ENCODE peak calls at places on chromosomes 3 and 15, in five cellular contexts. S is lower lobe of right lung, L is Peyer's patch, R is astrocyte, P is kidney. M is an unnamed sample. For H3K4me1, the result is how much of the 10 kb centered on the place peaks cover.

GRCh38 chr3:129664040-129664646 is 57.7 kb upstream of the PLXND1 start:
- DNase-seq in P (no peak), S (no peak), L (no peak), R (no peak), M (no peak)

GRCh38 chr15:48778338-48778730 is 32.5 kb downstream of the CEP152 start:
- DNase-seq in S (no peak), L (no peak), P (peak), R (peak), M (no peak)

GRCh38 chr3:133996251-133996661 is 33.5 kb downstream of the SLCO2A1 start:
- DNase-seq in P (no peak), R (no peak), L (no peak), S (no peak), M (no peak)

GRCh38 chr3:87489892-87490291 is 213.5 kb upstream of the POU1F1 start:
- DNase-seq in P (no peak), S (no peak), R (no peak), L (no peak), M (no peak)

GRCh38 chr3:99108508-99108907 is 207.0 kb upstream of the DCBLD2 start:
- DNase-seq in L (no peak), R (peak), P (no peak), S (no peak), M (no peak)

GRCh38 chr3:77248420-77248819 is 208.5 kb downstream of the ROBO2 start:
- DNase-seq in R (no peak), L (no peak), S (peak), P (no peak), M (no peak)

GRCh38 chr3:123789760-123790159 is 94.4 kb downstream of the MYLK start:
- DNase-seq in R (peak), L (no peak), S (no peak), P (no peak), M (no peak)

GRCh38 chr3:113161661-113162060 is 49.7 kb upstream of the BOC start:
- DNase-seq in R (no peak), L (no peak), P (no peak), S (no peak), M (no peak)

GRCh38 chr3:156366559-156366958 is 188.4 kb downstream of the SSR3 start:
- DNase-seq in P (no peak), L (no peak), S (no peak), R (no peak), M (no peak)

GRCh38 chr3:66140763-66141372 is 79.9 kb upstream of the SLC25A26 start:
- DNase-seq in P (no peak), S (no peak), R (peak), L (no peak), M (no peak)

GRCh38 chr15:68417897-68418296 is 14.1 kb downstream of the ITGA11 start:
- DNase-seq in R (peak), L (no peak), P (no peak), S (no peak), M (no peak)

GRCh38 chr3:186442162-186442561 is 80.1 kb upstream of the DGKG start:
- DNase-seq in P (no peak), L (no peak), R (no peak), S (no peak), M (no peak)

GRCh38 chr3:149356630-149357029 is 20.8 kb downstream of the TM4SF1 start:
- DNase-seq in S (no peak), R (peak), P (no peak), L (no peak), M (no peak)

GRCh38 chr3:69406156-69406555 is 20.3 kb upstream of the FRMD4B start:
- DNase-seq in P (no peak), L (no peak), S (no peak), R (peak), M (no peak)

GRCh38 chr15:94080416-94080815 is 150.9 kb upstream of the MCTP2 start:
- DNase-seq in L (no peak), S (no peak), P (no peak), R (peak), M (no peak)

GRCh38 chr3:197465197-197465995 is 90.4 kb downstream of the BDH1 start:
- DNase-seq in S (no peak), P (no peak), R (no peak), L (no peak), M (no peak)

GRCh38 chr3:184918741-184919140 is 106.8 kb downstream of the VPS8 start:
- DNase-seq in P (no peak), L (no peak), R (no peak), S (no peak), M (no peak)

GRCh38 chr15:80850941-80851451 is 71.8 kb downstream of the CEMIP start:
- DNase-seq in L (no peak), R (peak), P (peak), S (no peak), M (no peak)

GRCh38 chr3:34005886-34006285 is 207.5 kb downstream of the PDCD6IP start:
- DNase-seq in S (no peak), P (no peak), L (no peak), R (peak), M (no peak)

GRCh38 chr3:172316758-172317157 is 131.5 kb downstream of the GHSR start:
- DNase-seq in P (no peak), L (no peak), S (no peak), R (no peak), M (no peak)

GRCh38 chr3:172315401-172316091 is 132.7 kb downstream of the GHSR start:
- DNase-seq in L (no peak), R (peak), P (no peak), S (no peak), M (peak)

GRCh38 chr3:172317481-172317880 is 130.8 kb downstream of the GHSR start:
- DNase-seq in S (no peak), P (no peak), R (no peak), L (no peak), M (no peak)

GRCh38 chr3:172319653-172320052 is 128.6 kb downstream of the GHSR start:
- DNase-seq in L (no peak), R (peak), S (no peak), P (no peak), M (no peak)

GRCh38 chr3:172317984-172318383 is 130.3 kb downstream of the GHSR start:
- DNase-seq in S (peak), L (no peak), P (peak), R (peak), M (peak)
- H3K4me1 ChIP-seq in S (half or more), L (under half), P (under half), R (under half), M (under half)

GRCh38 chr3:46558184-46559029 is 7.7 kb downstream of the LRRC2 start:
- DNase-seq in R (peak), P (peak), S (peak), L (peak), M (peak)
- TF ChIP-seq CTCF in R (peak), P (peak), S (peak), L (peak), M (peak)

GRCh38 chr3:126621171-126621570 is 33.8 kb downstream of the TXNRD3 start:
- DNase-seq in R (peak), L (no peak), P (no peak), S (no peak), M (no peak)

GRCh38 chr3:126618760-126619159 is 36.2 kb downstream of the TXNRD3 start:
- DNase-seq in R (no peak), S (no peak), P (no peak), L (no peak), M (no peak)

GRCh38 chr3:126621627-126622345 is 33.1 kb downstream of the TXNRD3 start:
- DNase-seq in S (no peak), L (no peak), R (peak), P (no peak), M (no peak)

GRCh38 chr3:126622694-126623093 is 32.2 kb downstream of the TXNRD3 start:
- DNase-seq in S (no peak), L (no peak), P (no peak), R (no peak), M (no peak)

DNA sequence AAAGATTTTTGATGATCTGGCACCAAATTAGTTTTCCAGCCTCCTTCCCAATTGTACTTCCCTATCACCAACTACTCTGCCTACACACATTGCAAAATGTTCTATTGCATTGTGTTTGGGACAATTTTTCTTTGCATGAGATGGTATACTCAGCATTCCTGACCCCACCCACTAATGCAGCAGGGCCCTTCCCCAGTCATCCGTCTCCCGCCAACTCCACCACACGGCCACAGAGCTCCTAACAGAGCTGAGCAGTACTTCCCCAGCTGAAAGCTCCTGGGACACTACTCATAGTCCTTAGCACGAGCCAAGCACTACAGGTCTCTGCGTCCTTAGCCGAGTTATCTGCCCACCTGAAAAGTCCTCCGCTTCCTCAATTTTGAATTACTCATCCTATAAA is 34.2 kb downstream of the TXNRD3 start:
- DNase-seq in S (no peak), P (no peak), R (peak), L (no peak), M (no peak)
- H3K4me1 ChIP-seq in S (under half), P (under half), R (under half), L (under half), M (under half)

DNA sequence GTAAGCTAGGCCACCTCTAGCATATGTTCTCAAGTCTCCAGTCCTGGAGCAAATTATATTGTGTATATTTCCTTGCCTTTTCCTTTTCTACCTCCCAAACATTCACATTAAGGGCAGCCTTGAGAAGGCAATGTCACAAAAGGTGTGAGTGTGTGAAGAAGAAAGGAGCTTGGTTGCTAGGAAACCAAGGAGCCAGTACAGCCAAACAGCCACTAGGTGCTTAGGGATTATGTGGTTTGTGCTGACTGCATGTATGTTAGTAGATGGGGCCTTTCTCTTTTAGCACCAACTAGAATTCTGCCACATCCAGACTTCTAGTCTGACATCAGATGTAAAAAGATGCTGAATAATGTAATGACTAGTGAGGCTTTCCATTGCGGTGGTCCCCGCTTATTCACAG is 118.8 kb upstream of the DAZL start:
- DNase-seq in P (no peak), S (no peak), R (peak), L (no peak), M (no peak)
- TF ChIP-seq CTCF in P (no peak), S (no peak), R (peak), L (no peak), M (no peak)

GRCh38 chr3:52967398-52967797 is 70.0 kb upstream of the STIMATE start:
- DNase-seq in P (no peak), R (no peak), S (no peak), L (no peak), M (no peak)
- H3K4me1 ChIP-seq in P (under half), R (under half), S (under half), L (under half), M (under half)

GRCh38 chr3:8301977-8302589 is 199.5 kb upstream of the LMCD1 start:
- DNase-seq in P (no peak), R (peak), S (no peak), L (no peak), M (no peak)
- TF ChIP-seq CTCF in P (peak), R (peak), S (peak), L (peak), M (no peak)

DNA sequence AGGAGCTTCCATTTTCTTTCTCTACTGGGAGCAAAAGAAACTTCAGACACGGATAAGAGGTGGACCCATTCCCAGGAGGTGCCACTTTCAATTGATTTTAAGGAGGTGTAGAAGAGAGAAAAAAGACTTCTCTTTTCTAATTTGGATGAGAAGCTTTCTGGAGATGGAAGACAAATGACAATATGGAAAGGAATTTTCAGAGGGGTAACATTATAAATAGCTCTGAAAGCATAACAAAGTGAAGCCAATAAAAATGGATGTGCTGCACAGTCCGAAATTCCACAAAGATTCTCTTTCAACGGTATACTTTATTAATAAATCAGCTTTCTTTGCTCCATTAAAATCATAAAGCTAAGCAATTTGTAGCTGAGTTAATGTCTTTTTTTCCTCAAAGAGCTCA is 607.2 kb upstream of the MDFIC2 start:
- DNase-seq in L (no peak), P (no peak), S (no peak), R (no peak), M (no peak)
- H3K4me1 ChIP-seq in L (under half), P (under half), S (under half), R (under half), M (under half)

DNA sequence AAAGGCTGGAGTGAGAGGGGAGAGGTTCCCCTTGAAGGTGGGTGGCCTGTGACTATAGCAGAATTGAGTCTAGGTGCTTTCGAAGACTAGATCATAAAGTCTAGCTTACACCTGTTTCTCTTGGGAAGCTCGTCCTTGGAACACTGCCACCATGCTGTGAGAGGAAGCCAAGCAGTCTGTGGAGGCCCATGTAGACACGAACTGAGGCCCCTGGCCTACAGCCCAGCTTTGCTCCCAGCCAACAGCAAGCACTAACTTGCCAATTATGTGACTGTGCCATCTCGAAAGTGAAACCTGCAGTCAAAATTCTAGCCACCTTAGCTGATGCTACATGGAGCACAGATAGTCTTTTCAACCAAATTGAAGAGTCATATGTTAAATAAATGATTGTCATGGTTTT is 190.5 kb upstream of the NECTIN3 start:
- DNase-seq in S (peak), L (peak), P (peak), R (peak), M (peak)
- TF ChIP-seq CTCF in S (no peak), L (no peak), P (peak), R (no peak), M (no peak)

GRCh38 chr3:15342252-15342651 is 9.9 kb upstream of the SH3BP5 start:
- DNase-seq in S (no peak), P (no peak), R (no peak), L (no peak), M (no peak)
- H3K4me1 ChIP-seq in S (under half), P (under half), R (under half), L (under half), M (under half)

GRCh38 chr3:8767667-8768363 is 1.6 kb downstream of the OXTR start:
- DNase-seq in S (no peak), R (peak), L (peak), P (no peak), M (peak)
- TF ChIP-seq CTCF in S (no peak), R (no peak), L (no peak), P (peak), M (no peak)

M was measured in mucosa of descending colon.